ENCODE peak calls at places on chromosomes 11 and 22, in four cellular contexts. K is AG09319, Q is AG04449, Y is BJ. I is an unnamed sample.

GRCh38 chr11:30317030-30317429 is 5.9 kb upstream of the ARL14EP start:
- DNase-seq in K (no peak), Y (no peak), Q (no peak), I (no peak)

GRCh38 chr22:20424937-20425587 is 12.6 kb downstream of the SCARF2 start:
- DNase-seq in Q (no peak), Y (no peak), K (no peak), I (no peak)

GRCh38 chr11:108370990-108371389 is 96.3 kb downstream of the C11orf65 start:
- DNase-seq in Y (no peak), K (no peak), Q (no peak), I (no peak)

GRCh38 chr11:35667257-35667656 is 4.7 kb downstream of the TRIM44 start:
- DNase-seq in Y (no peak), K (no peak), Q (no peak), I (no peak)

GRCh38 chr11:17531071-17531817 is 13.0 kb downstream of the USH1C start:
- DNase-seq in Y (no peak), Q (no peak), K (no peak), I (no peak)

GRCh38 chr22:27206001-27206746 is 548.8 kb downstream of the MIAT start:
- DNase-seq in K (no peak), Q (no peak), Y (no peak), I (no peak)

GRCh38 chr22:11066458-11067285 is 4461.3 kb upstream of the OR11H1 start:
- DNase-seq in Q (no peak), Y (no peak), K (no peak), I (no peak)

GRCh38 chr11:11558352-11558751 is 63.5 kb downstream of the GALNT18 start:
- DNase-seq in Q (no peak), K (no peak), Y (no peak), I (no peak)

GRCh38 chr11:3137486-3138177 is 27.5 kb downstream of the OSBPL5 start:
- DNase-seq in Y (no peak), Q (no peak), K (no peak), I (no peak)

GRCh38 chr22:47160781-47161520 is 398.5 kb downstream of the TBC1D22A start:
- DNase-seq in Y (no peak), K (no peak), Q (no peak), I (no peak)

GRCh38 chr11:86713552-86713951 is 41.1 kb upstream of the ME3 start:
- DNase-seq in Y (no peak), Q (no peak), K (no peak), I (no peak)

GRCh38 chr11:15170698-15171097 is 56.0 kb downstream of the INSC start:
- DNase-seq in K (no peak), Q (no peak), Y (no peak), I (no peak)

GRCh38 chr22:37107779-37108621 is 1.5 kb downstream of the TMPRSS6 start:
- DNase-seq in K (no peak), Q (no peak), Y (no peak), I (no peak)

GRCh38 chr22:20174785-20175596 is 24.1 kb upstream of the CCDC188 start:
- DNase-seq in K (no peak), Q (no peak), Y (no peak), I (no peak)

GRCh38 chr22:23204541-23205157 is 24.3 kb downstream of the BCR start:
- DNase-seq in Q (no peak), Y (no peak), K (no peak), I (no peak)

GRCh38 chr22:46031561-46031960 is 54.6 kb upstream of the WNT7B start:
- DNase-seq in Y (no peak), Q (no peak), K (no peak), I (no peak)

GRCh38 chr11:102155676-102156075 is 45.4 kb downstream of the YAP1 start:
- DNase-seq in Q (no peak), Y (no peak), K (no peak), I (no peak)

GRCh38 chr11:1628506-1629325 is 859 bp upstream of the KRTAP5-5 start:
- DNase-seq in K (peak), Y (no peak), Q (no peak), I (peak)

GRCh38 chr11:112277937-112278336 is 17.3 kb upstream of the PLET1 start:
- DNase-seq in K (no peak), Q (no peak), Y (no peak), I (no peak)
- TF ChIP-seq CTCF in K (no peak), Q (no peak), Y (no peak), I (no peak)

GRCh38 chr11:66651011-66651410 is 12.5 kb downstream of the RBM4 start:
- DNase-seq in Q (no peak), Y (no peak), K (no peak), I (no peak)
- TF ChIP-seq CTCF in Q (no peak), Y (no peak), K (no peak), I (no peak)

GRCh38 chr22:32574397-32574796 is 99.8 kb downstream of the FBXO7 start:
- DNase-seq in Q (no peak), Y (no peak), K (no peak), I (no peak)
- TF ChIP-seq CTCF in Q (no peak), Y (no peak), K (no peak), I (no peak)

GRCh38 chr11:64382586-64382985 is 23.6 kb downstream of the RPS6KA4 start:
- DNase-seq in Y (no peak), K (no peak), Q (no peak), I (no peak)

GRCh38 chr11:64379817-64380709 is 21.1 kb downstream of the RPS6KA4 start:
- DNase-seq in Y (no peak), Q (no peak), K (no peak), I (no peak)

GRCh38 chr11:64379160-64379559 is 20.2 kb downstream of the RPS6KA4 start:
- DNase-seq in K (no peak), Y (no peak), Q (no peak), I (no peak)

GRCh38 chr11:64383580-64383979 is 24.6 kb downstream of the RPS6KA4 start:
- DNase-seq in K (no peak), Q (no peak), Y (no peak), I (no peak)

GRCh38 chr11:64381350-64381749 is 22.4 kb downstream of the RPS6KA4 start:
- DNase-seq in K (no peak), Q (no peak), Y (no peak), I (no peak)
- TF ChIP-seq CTCF in K (no peak), Q (no peak), Y (no peak), I (no peak)

GRCh38 chr11:66707486-66707885 is 21.5 kb downstream of the SPTBN2 start:
- DNase-seq in Q (no peak), Y (no peak), K (no peak), I (no peak)

GRCh38 chr11:66708026-66708579 is 20.9 kb downstream of the SPTBN2 start:
- DNase-seq in K (no peak), Q (no peak), Y (no peak), I (no peak)

GRCh38 chr11:66708701-66709100 is 20.3 kb downstream of the SPTBN2 start:
- DNase-seq in Y (no peak), K (no peak), Q (no peak), I (no peak)

GRCh38 chr11:66705587-66706335 is 23.3 kb downstream of the SPTBN2 start:
- DNase-seq in K (no peak), Q (no peak), Y (no peak), I (no peak)

DNA sequence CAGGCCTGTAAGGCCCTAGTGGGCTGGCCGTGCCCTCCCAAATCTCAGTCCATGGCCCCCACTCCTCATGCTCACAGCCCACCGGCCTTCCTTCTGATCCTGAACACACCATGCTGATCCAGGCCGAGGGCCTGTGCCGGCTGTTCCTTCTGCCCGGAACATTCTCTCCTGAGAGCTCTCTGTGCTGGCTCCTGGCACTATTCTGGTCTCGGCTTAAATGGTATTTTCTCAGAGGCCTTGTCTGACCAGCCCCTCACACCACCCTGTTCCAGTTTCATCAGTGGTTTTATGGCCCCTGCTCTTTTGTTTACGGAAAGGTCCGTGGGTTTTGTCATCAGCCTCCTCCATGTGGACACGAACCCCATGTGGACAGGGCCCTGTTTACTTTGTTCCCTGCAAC is 22.0 kb downstream of the SPTBN2 start:
- DNase-seq in Y (no peak), Q (no peak), K (no peak), I (no peak)
- TF ChIP-seq CTCF in Y (no peak), Q (no peak), K (no peak), I (no peak)

GRCh38 chr11:62922653-62923371 is 1.6 kb upstream of the CHRM1 start:
- DNase-seq in Y (no peak), K (no peak), Q (no peak), I (no peak)
- TF ChIP-seq CTCF in Y (peak), K (peak), Q (peak), I (no peak)